ENCODE peak calls at places on chromosomes 12 and 14, in nine cellular contexts. B is endodermal cell; D is A549; J is neuronal stem cell; O is stomach; E is IMR-90; C is body of pancreas; F is SJSA1; A is CD8-positive, alpha-beta memory T cell. Q is an unnamed sample.

GRCh38 chr14:79162833-79163232 is 992.7 kb downstream of the NRXN3 start:
- DNase-seq in B (no peak), D (no peak), J (no peak), O (no peak), E (no peak), C (no peak), F (no peak), A (no peak), Q (no peak)

GRCh38 chr12:26318661-26319068 is 123.3 kb downstream of the SSPN start:
- DNase-seq in B (peak), D (no peak), J (no peak), O (no peak), E (peak), C (peak), F (peak), A (no peak), Q (no peak)

GRCh38 chr14:29233188-29233587 is 466.6 kb downstream of the FOXG1 start:
- DNase-seq in B (no peak), D (no peak), J (no peak), O (no peak), E (no peak), C (no peak), F (no peak), A (no peak), Q (no peak)

GRCh38 chr14:94676495-94677238 is 64.5 kb downstream of the SERPINA3 start:
- DNase-seq in B (no peak), D (no peak), J (no peak), O (no peak), E (no peak), C (no peak), F (peak), A (no peak), Q (no peak)

GRCh38 chr12:124699878-124700277 is 132.5 kb upstream of the NCOR2 start:
- DNase-seq in B (peak), D (no peak), J (no peak), O (peak), E (no peak), C (no peak), F (no peak), A (no peak), Q (no peak)

GRCh38 chr12:50110127-50110761 is 1.8 kb upstream of the COX14 start:
- DNase-seq in B (no peak), D (no peak), J (no peak), O (peak), E (no peak), C (peak), F (no peak), A (no peak), Q (no peak)

GRCh38 chr12:70648191-70648590 is 11.0 kb upstream of the PTPRB start:
- DNase-seq in B (no peak), D (no peak), J (no peak), O (no peak), E (peak), C (no peak), F (peak), A (no peak), Q (no peak)

GRCh38 chr14:38578278-38578681 is 322.4 kb upstream of the CLEC14A start:
- DNase-seq in B (peak), D (no peak), J (no peak), O (no peak), E (no peak), C (no peak), F (no peak), A (no peak), Q (peak)

GRCh38 chr12:69046372-69046771 is 113.4 kb upstream of the CPM start:
- DNase-seq in B (no peak), D (no peak), J (no peak), O (no peak), E (no peak), C (no peak), F (no peak), A (no peak), Q (no peak)

GRCh38 chr12:132824053-132824452 is 4.6 kb downstream of the GOLGA3 start:
- DNase-seq in B (no peak), D (no peak), J (no peak), O (no peak), E (peak), C (no peak), F (no peak), A (no peak), Q (no peak)

GRCh38 chr14:92316937-92317336 is 6.0 kb upstream of the SLC24A4 start:
- DNase-seq in B (peak), D (no peak), J (no peak), O (no peak), E (no peak), C (no peak), F (no peak), A (no peak), Q (no peak)

GRCh38 chr12:120885521-120885920 is 18.6 kb downstream of the SPPL3 start:
- DNase-seq in B (no peak), D (no peak), J (no peak), O (no peak), E (no peak), C (no peak), F (no peak), A (no peak), Q (no peak)

GRCh38 chr14:42930058-42930457 is 1323.4 kb downstream of the LRFN5 start:
- DNase-seq in B (peak), D (no peak), J (no peak), O (no peak), E (peak), C (peak), F (no peak), A (no peak), Q (no peak)

GRCh38 chr12:124913474-124914391 is 717 bp downstream of the UBC start:
- DNase-seq in B (peak), D (no peak), J (no peak), O (peak), E (peak), C (peak), F (peak), A (peak), Q (no peak)

GRCh38 chr12:85784096-85784720 is 52.0 kb downstream of the RASSF9 start:
- DNase-seq in B (no peak), D (no peak), J (no peak), O (no peak), E (no peak), C (no peak), F (no peak), A (no peak), Q (no peak)

GRCh38 chr12:113762849-113763816 is 203.0 kb downstream of the RBM19 start:
- DNase-seq in B (no peak), D (no peak), J (no peak), O (no peak), E (no peak), C (no peak), F (no peak), A (no peak), Q (no peak)

GRCh38 chr14:97838986-97839385 is 1041.8 kb downstream of the VRK1 start:
- DNase-seq in B (no peak), D (no peak), J (no peak), O (no peak), E (no peak), C (no peak), F (no peak), A (no peak), Q (no peak)

GRCh38 chr14:42192659-42193425 is 586.2 kb downstream of the LRFN5 start:
- DNase-seq in B (no peak), D (peak), J (no peak), O (no peak), E (peak), C (no peak), F (no peak), A (no peak), Q (peak)

GRCh38 chr12:46950116-46950515 is 124.3 kb upstream of the SLC38A4 start:
- DNase-seq in B (no peak), D (no peak), J (no peak), O (no peak), E (no peak), C (no peak), F (peak), A (no peak), Q (no peak)

GRCh38 chr12:19387182-19387581 is 52.1 kb upstream of the AEBP2 start:
- DNase-seq in B (no peak), D (no peak), J (no peak), O (no peak), E (peak), C (no peak), F (no peak), A (no peak), Q (no peak)

GRCh38 chr12:69129564-69129963 is 109.8 kb upstream of the CPSF6 start:
- DNase-seq in B (no peak), D (no peak), J (no peak), O (no peak), E (no peak), C (no peak), F (no peak), A (no peak), Q (no peak)

GRCh38 chr14:104149617-104150141 is 11.3 kb downstream of the KIF26A start:
- DNase-seq in B (peak), D (no peak), J (peak), O (no peak), E (no peak), C (no peak), F (no peak), A (no peak), Q (no peak)

GRCh38 chr12:65948320-65949008 is 124.2 kb downstream of the HMGA2 start:
- DNase-seq in B (no peak), D (peak), J (no peak), O (peak), E (peak), C (peak), F (peak), A (no peak), Q (no peak)

GRCh38 chr12:122085006-122085405 is 6.5 kb downstream of the MLXIP start:
- DNase-seq in B (no peak), D (no peak), J (no peak), O (no peak), E (no peak), C (no peak), F (no peak), A (no peak), Q (no peak)

GRCh38 chr12:104216461-104217058 is 981 bp downstream of the TXNRD1 start:
- DNase-seq in B (no peak), D (no peak), J (no peak), O (no peak), E (no peak), C (no peak), F (no peak), A (no peak), Q (no peak)
- H3K4me3 ChIP-seq in B (peak), D (peak), J (no peak), O (peak), E (peak), C (no peak), F (no peak), A (peak), Q (no peak)

DNA sequence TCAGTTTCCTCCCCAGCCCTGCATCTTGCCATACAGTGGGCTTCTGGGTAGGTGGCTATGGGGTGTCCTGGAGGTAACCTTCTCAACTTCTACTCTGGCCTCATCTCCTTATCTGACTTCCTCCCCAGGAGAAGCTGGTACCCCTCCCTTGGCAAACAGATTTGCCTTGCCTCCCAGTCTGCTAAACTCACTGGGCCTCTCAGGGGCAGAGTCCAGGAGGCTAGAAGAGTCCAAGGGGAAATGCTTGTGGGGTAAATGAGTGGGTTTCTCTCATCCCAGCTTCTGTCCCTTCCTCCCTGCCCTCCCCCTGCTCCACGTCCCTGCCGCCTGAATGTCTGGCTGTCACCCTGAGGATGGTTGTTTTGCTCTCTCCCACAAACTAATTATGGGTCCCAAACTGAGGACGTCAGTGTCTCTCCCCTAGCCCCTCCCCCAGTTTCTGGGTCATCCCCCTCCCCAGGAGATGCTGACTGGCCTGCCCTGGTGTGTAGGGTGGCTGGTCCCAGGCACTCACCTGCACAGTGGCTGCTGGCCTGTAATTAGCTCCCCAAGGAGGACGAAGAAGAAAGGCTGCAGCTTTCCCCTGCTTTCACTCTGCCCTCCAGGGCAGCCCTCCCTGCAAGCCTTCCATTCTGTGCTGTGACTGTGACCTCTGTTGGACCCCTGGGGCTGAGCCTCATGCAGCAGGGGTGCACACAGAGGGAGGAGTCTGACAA is at the start of gene LRP1-AS:
- DNase-seq in B (no peak), D (no peak), J (no peak), O (no peak), E (no peak), C (no peak), F (no peak), A (no peak), Q (no peak)
- H3K4me3 ChIP-seq in B (no peak), D (no peak), J (no peak), O (no peak), E (no peak), C (no peak), F (no peak), A (no peak), Q (no peak)

GRCh38 chr14:67360469-67361206 is 510 bp downstream of the EIF2S1 start:
- DNase-seq in B (no peak), D (peak), J (no peak), O (no peak), E (no peak), C (no peak), F (no peak), A (no peak), Q (no peak)

GRCh38 chr14:67358914-67359313 is 690 bp downstream of the ATP6V1D start:
- DNase-seq in B (peak), D (peak), J (peak), O (no peak), E (no peak), C (no peak), F (no peak), A (no peak), Q (no peak)

GRCh38 chr14:67359319-67359774 is 257 bp downstream of the ATP6V1D start:
- DNase-seq in B (no peak), D (peak), J (no peak), O (no peak), E (peak), C (peak), F (peak), A (no peak), Q (no peak)

GRCh38 chr14:67359775-67360468 is at the start of the genes ATP6V1D and EIF2S1:
- DNase-seq in B (peak), D (peak), J (peak), O (peak), E (peak), C (peak), F (peak), A (peak), Q (peak)

DNA sequence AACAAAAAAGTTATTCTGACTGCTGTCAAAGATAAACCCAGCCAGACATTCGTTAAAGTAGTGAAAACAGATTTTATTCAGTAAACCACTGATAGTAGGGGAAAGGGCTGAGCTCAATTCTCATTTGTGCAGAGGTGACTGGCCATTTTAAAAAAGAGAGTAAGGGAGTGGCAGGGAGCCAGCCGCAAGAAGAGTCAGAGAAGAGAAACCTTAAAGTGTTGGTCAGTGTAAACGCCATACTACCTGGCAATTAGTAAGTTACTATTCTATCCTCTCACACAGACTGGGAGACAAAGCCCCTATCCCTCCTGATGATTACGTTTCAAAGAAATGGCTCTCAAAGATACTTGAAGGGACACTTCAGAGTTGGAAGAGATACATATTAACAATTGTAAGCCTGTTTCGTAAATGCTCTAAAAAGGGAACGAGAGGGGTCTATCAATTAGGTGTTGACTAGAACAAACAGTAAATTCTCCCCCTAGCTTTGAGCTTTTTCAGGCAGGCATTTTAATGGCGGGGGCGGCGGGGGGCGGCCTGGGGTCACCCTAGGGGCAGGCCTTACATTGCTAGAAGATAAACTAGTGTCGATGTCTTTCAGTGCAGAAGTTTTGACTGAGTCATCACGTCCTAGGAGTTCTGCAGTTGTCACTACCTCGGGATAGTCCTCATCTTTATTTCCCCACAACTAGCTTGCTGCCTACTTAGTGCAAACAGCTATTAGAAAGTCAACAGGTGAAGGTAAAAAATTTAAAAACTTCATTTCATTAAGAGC is 1.8 kb downstream of the ATP6V1D start:
- DNase-seq in B (no peak), D (no peak), J (no peak), O (no peak), E (peak), C (no peak), F (no peak), A (no peak), Q (no peak)
- H3K4me3 ChIP-seq in B (peak), D (no peak), J (no peak), O (peak), E (no peak), C (no peak), F (peak), A (no peak), Q (peak)

GRCh38 chr14:24734917-24735500 is 101.0 kb upstream of the GZMB start:
- DNase-seq in B (peak), D (peak), J (peak), O (peak), E (peak), C (peak), F (no peak), A (peak), Q (no peak)
- H3K4me3 ChIP-seq in B (no peak), D (no peak), J (no peak), O (no peak), E (no peak), C (no peak), F (no peak), A (no peak), Q (no peak)

Q was measured in AG04449.